ENCODE peak calls at places on chromosomes 11 and 22, in five cellular contexts. One of them, this sample, is unnamed.

GRCh38 chr11:95119361-95120060 is 29.9 kb downstream of the ENDOD1 start:
- DNase-seq in tibial artery: no peak
- DNase-seq in Kasumi-1: no peak
- DNase-seq in stimulated activated CD8-positive, alpha-beta memory T cell treated with anti-CD3 and anti-CD28 coated beads, Interleukin-15, amount 100 ng/mL, for 4 hours: no peak
- DNase-seq in LHCN-M2: peak
- DNase-seq in this sample: no peak

GRCh38 chr11:95517453-95517852 is 272.1 kb downstream of the FAM76B start:
- DNase-seq in LHCN-M2: no peak
- DNase-seq in tibial artery: no peak
- DNase-seq in stimulated activated CD8-positive, alpha-beta memory T cell treated with anti-CD3 and anti-CD28 coated beads, Interleukin-15, amount 100 ng/mL, for 4 hours: no peak
- DNase-seq in Kasumi-1: no peak
- DNase-seq in this sample: no peak

GRCh38 chr11:75380716-75381420 is 18.4 kb upstream of the RPS3 start:
- DNase-seq in Kasumi-1: peak
- DNase-seq in tibial artery: no peak
- DNase-seq in stimulated activated CD8-positive, alpha-beta memory T cell treated with anti-CD3 and anti-CD28 coated beads, Interleukin-15, amount 100 ng/mL, for 4 hours: no peak
- DNase-seq in LHCN-M2: peak
- DNase-seq in this sample: no peak

GRCh38 chr11:32706985-32707736 is 87.3 kb downstream of the CCDC73 start:
- DNase-seq in stimulated activated CD8-positive, alpha-beta memory T cell treated with anti-CD3 and anti-CD28 coated beads, Interleukin-15, amount 100 ng/mL, for 4 hours: no peak
- DNase-seq in tibial artery: no peak
- DNase-seq in LHCN-M2: peak
- DNase-seq in Kasumi-1: peak
- DNase-seq in this sample: no peak

GRCh38 chr11:44172966-44173365 is 77.5 kb downstream of the EXT2 start:
- DNase-seq in stimulated activated CD8-positive, alpha-beta memory T cell treated with anti-CD3 and anti-CD28 coated beads, Interleukin-15, amount 100 ng/mL, for 4 hours: no peak
- DNase-seq in Kasumi-1: no peak
- DNase-seq in tibial artery: no peak
- DNase-seq in LHCN-M2: no peak
- DNase-seq in this sample: no peak

GRCh38 chr11:132718711-132719641 is 813.3 kb downstream of the OPCML start:
- DNase-seq in tibial artery: no peak
- DNase-seq in stimulated activated CD8-positive, alpha-beta memory T cell treated with anti-CD3 and anti-CD28 coated beads, Interleukin-15, amount 100 ng/mL, for 4 hours: peak
- DNase-seq in Kasumi-1: no peak
- DNase-seq in LHCN-M2: no peak
- DNase-seq in this sample: no peak

GRCh38 chr22:42273855-42274451 is 3.5 kb upstream of the TCF20 start:
- DNase-seq in stimulated activated CD8-positive, alpha-beta memory T cell treated with anti-CD3 and anti-CD28 coated beads, Interleukin-15, amount 100 ng/mL, for 4 hours: no peak
- DNase-seq in Kasumi-1: no peak
- DNase-seq in LHCN-M2: no peak
- DNase-seq in tibial artery: no peak
- DNase-seq in this sample: peak

GRCh38 chr11:554428-554823 is 6.1 kb downstream of the LMNTD2 start:
- DNase-seq in stimulated activated CD8-positive, alpha-beta memory T cell treated with anti-CD3 and anti-CD28 coated beads, Interleukin-15, amount 100 ng/mL, for 4 hours: no peak
- DNase-seq in LHCN-M2: no peak
- DNase-seq in Kasumi-1: no peak
- DNase-seq in tibial artery: no peak
- DNase-seq in this sample: no peak

GRCh38 chr11:58719406-58720117 is 12.2 kb downstream of the GLYAT start:
- DNase-seq in LHCN-M2: no peak
- DNase-seq in tibial artery: no peak
- DNase-seq in stimulated activated CD8-positive, alpha-beta memory T cell treated with anti-CD3 and anti-CD28 coated beads, Interleukin-15, amount 100 ng/mL, for 4 hours: no peak
- DNase-seq in Kasumi-1: no peak
- DNase-seq in this sample: no peak

GRCh38 chr11:6962141-6962540 is 35.9 kb downstream of the ZNF215 start:
- DNase-seq in tibial artery: no peak
- DNase-seq in LHCN-M2: no peak
- DNase-seq in stimulated activated CD8-positive, alpha-beta memory T cell treated with anti-CD3 and anti-CD28 coated beads, Interleukin-15, amount 100 ng/mL, for 4 hours: no peak
- DNase-seq in Kasumi-1: no peak
- DNase-seq in this sample: no peak

GRCh38 chr11:71294846-71295600 is 42.6 kb upstream of the SHANK2 start:
- DNase-seq in LHCN-M2: no peak
- DNase-seq in Kasumi-1: no peak
- DNase-seq in tibial artery: peak
- DNase-seq in stimulated activated CD8-positive, alpha-beta memory T cell treated with anti-CD3 and anti-CD28 coated beads, Interleukin-15, amount 100 ng/mL, for 4 hours: no peak
- DNase-seq in this sample: no peak

GRCh38 chr22:39920134-39920743 is 19.4 kb downstream of the GRAP2 start:
- DNase-seq in LHCN-M2: no peak
- DNase-seq in stimulated activated CD8-positive, alpha-beta memory T cell treated with anti-CD3 and anti-CD28 coated beads, Interleukin-15, amount 100 ng/mL, for 4 hours: peak
- DNase-seq in Kasumi-1: no peak
- DNase-seq in tibial artery: no peak
- DNase-seq in this sample: no peak

GRCh38 chr11:82195251-82195650 is 538.4 kb downstream of the FAM181B start:
- DNase-seq in tibial artery: no peak
- DNase-seq in stimulated activated CD8-positive, alpha-beta memory T cell treated with anti-CD3 and anti-CD28 coated beads, Interleukin-15, amount 100 ng/mL, for 4 hours: no peak
- DNase-seq in LHCN-M2: no peak
- DNase-seq in Kasumi-1: no peak
- DNase-seq in this sample: no peak

GRCh38 chr22:32342977-32343376 is 14.7 kb upstream of the RFPL3 start:
- DNase-seq in LHCN-M2: no peak
- DNase-seq in Kasumi-1: no peak
- DNase-seq in stimulated activated CD8-positive, alpha-beta memory T cell treated with anti-CD3 and anti-CD28 coated beads, Interleukin-15, amount 100 ng/mL, for 4 hours: no peak
- DNase-seq in tibial artery: no peak
- DNase-seq in this sample: no peak

GRCh38 chr11:134207538-134208239 is 16.1 kb downstream of the NCAPD3 start:
- DNase-seq in Kasumi-1: peak
- DNase-seq in tibial artery: no peak
- DNase-seq in stimulated activated CD8-positive, alpha-beta memory T cell treated with anti-CD3 and anti-CD28 coated beads, Interleukin-15, amount 100 ng/mL, for 4 hours: peak
- DNase-seq in LHCN-M2: peak
- DNase-seq in this sample: peak

GRCh38 chr22:47064016-47064415 is 301.6 kb downstream of the TBC1D22A start:
- DNase-seq in tibial artery: peak
- DNase-seq in Kasumi-1: no peak
- DNase-seq in LHCN-M2: no peak
- DNase-seq in stimulated activated CD8-positive, alpha-beta memory T cell treated with anti-CD3 and anti-CD28 coated beads, Interleukin-15, amount 100 ng/mL, for 4 hours: no peak
- DNase-seq in this sample: no peak

GRCh38 chr22:43151251-43152000 is at the start of gene TSPO:
- DNase-seq in tibial artery: peak
- DNase-seq in LHCN-M2: peak
- DNase-seq in stimulated activated CD8-positive, alpha-beta memory T cell treated with anti-CD3 and anti-CD28 coated beads, Interleukin-15, amount 100 ng/mL, for 4 hours: peak
- DNase-seq in Kasumi-1: no peak
- DNase-seq in this sample: peak

GRCh38 chr11:118892515-118892914 is 8.8 kb downstream of the CXCR5 start:
- DNase-seq in Kasumi-1: no peak
- DNase-seq in tibial artery: no peak
- DNase-seq in stimulated activated CD8-positive, alpha-beta memory T cell treated with anti-CD3 and anti-CD28 coated beads, Interleukin-15, amount 100 ng/mL, for 4 hours: no peak
- DNase-seq in LHCN-M2: no peak
- DNase-seq in this sample: no peak

GRCh38 chr22:22397292-22397870 is 111.2 kb downstream of the ZNF280B start:
- DNase-seq in Kasumi-1: no peak
- DNase-seq in tibial artery: no peak
- DNase-seq in stimulated activated CD8-positive, alpha-beta memory T cell treated with anti-CD3 and anti-CD28 coated beads, Interleukin-15, amount 100 ng/mL, for 4 hours: no peak
- DNase-seq in LHCN-M2: peak
- DNase-seq in this sample: peak

GRCh38 chr11:20672575-20672974 is 3.2 kb downstream of the NELL1 start:
- DNase-seq in LHCN-M2: no peak
- DNase-seq in Kasumi-1: peak
- DNase-seq in stimulated activated CD8-positive, alpha-beta memory T cell treated with anti-CD3 and anti-CD28 coated beads, Interleukin-15, amount 100 ng/mL, for 4 hours: no peak
- DNase-seq in tibial artery: no peak
- DNase-seq in this sample: no peak

GRCh38 chr11:6362185-6362867 is 27.9 kb upstream of the SMPD1 start:
- DNase-seq in LHCN-M2: no peak
- DNase-seq in stimulated activated CD8-positive, alpha-beta memory T cell treated with anti-CD3 and anti-CD28 coated beads, Interleukin-15, amount 100 ng/mL, for 4 hours: no peak
- DNase-seq in tibial artery: peak
- DNase-seq in Kasumi-1: no peak
- DNase-seq in this sample: no peak

GRCh38 chr22:32852346-32853251 is 51.1 kb downstream of the TIMP3 start:
- DNase-seq in LHCN-M2: no peak
- DNase-seq in stimulated activated CD8-positive, alpha-beta memory T cell treated with anti-CD3 and anti-CD28 coated beads, Interleukin-15, amount 100 ng/mL, for 4 hours: no peak
- DNase-seq in Kasumi-1: no peak
- DNase-seq in tibial artery: peak
- DNase-seq in this sample: no peak

GRCh38 chr22:29751139-29751538 is 15.7 kb downstream of the ZMAT5 start:
- DNase-seq in stimulated activated CD8-positive, alpha-beta memory T cell treated with anti-CD3 and anti-CD28 coated beads, Interleukin-15, amount 100 ng/mL, for 4 hours: no peak
- DNase-seq in Kasumi-1: peak
- DNase-seq in LHCN-M2: no peak
- DNase-seq in tibial artery: no peak
- DNase-seq in this sample: no peak

GRCh38 chr22:35349704-35350538 is 31.0 kb upstream of the HMOX1 start:
- DNase-seq in stimulated activated CD8-positive, alpha-beta memory T cell treated with anti-CD3 and anti-CD28 coated beads, Interleukin-15, amount 100 ng/mL, for 4 hours: no peak
- DNase-seq in Kasumi-1: peak
- DNase-seq in tibial artery: no peak
- DNase-seq in LHCN-M2: no peak
- DNase-seq in this sample: peak

GRCh38 chr11:76783294-76783900 is at the start of gene TSKU:
- DNase-seq in tibial artery: no peak
- DNase-seq in LHCN-M2: peak
- DNase-seq in stimulated activated CD8-positive, alpha-beta memory T cell treated with anti-CD3 and anti-CD28 coated beads, Interleukin-15, amount 100 ng/mL, for 4 hours: no peak
- DNase-seq in Kasumi-1: no peak
- DNase-seq in this sample: no peak

GRCh38 chr11:125649465-125650166 is 24.7 kb downstream of the CHEK1 start:
- DNase-seq in stimulated activated CD8-positive, alpha-beta memory T cell treated with anti-CD3 and anti-CD28 coated beads, Interleukin-15, amount 100 ng/mL, for 4 hours: no peak
- DNase-seq in Kasumi-1: no peak
- DNase-seq in tibial artery: no peak
- DNase-seq in LHCN-M2: no peak
- DNase-seq in this sample: no peak

GRCh38 chr11:86183694-86184093 is 60.9 kb upstream of the EED start:
- DNase-seq in LHCN-M2: peak
- DNase-seq in Kasumi-1: no peak
- DNase-seq in tibial artery: no peak
- DNase-seq in stimulated activated CD8-positive, alpha-beta memory T cell treated with anti-CD3 and anti-CD28 coated beads, Interleukin-15, amount 100 ng/mL, for 4 hours: no peak
- DNase-seq in this sample: no peak

GRCh38 chr11:69670158-69670845 is 4.9 kb downstream of the LTO1 start:
- DNase-seq in LHCN-M2: peak
- DNase-seq in Kasumi-1: peak
- DNase-seq in tibial artery: peak
- DNase-seq in stimulated activated CD8-positive, alpha-beta memory T cell treated with anti-CD3 and anti-CD28 coated beads, Interleukin-15, amount 100 ng/mL, for 4 hours: no peak
- DNase-seq in this sample: peak

GRCh38 chr11:72251614-72252013 is 7.6 kb upstream of the PHOX2A start:
- DNase-seq in tibial artery: no peak
- DNase-seq in LHCN-M2: no peak
- DNase-seq in stimulated activated CD8-positive, alpha-beta memory T cell treated with anti-CD3 and anti-CD28 coated beads, Interleukin-15, amount 100 ng/mL, for 4 hours: no peak
- DNase-seq in Kasumi-1: no peak
- DNase-seq in this sample: no peak

GRCh38 chr11:96033569-96033968 is 109.7 kb upstream of the MTMR2 start:
- DNase-seq in Kasumi-1: no peak
- DNase-seq in LHCN-M2: no peak
- DNase-seq in stimulated activated CD8-positive, alpha-beta memory T cell treated with anti-CD3 and anti-CD28 coated beads, Interleukin-15, amount 100 ng/mL, for 4 hours: no peak
- DNase-seq in tibial artery: no peak
- DNase-seq in this sample: no peak

GRCh38 chr11:109629734-109630133 is 207.7 kb downstream of the C11orf87 start:
- DNase-seq in tibial artery: no peak
- DNase-seq in LHCN-M2: no peak
- DNase-seq in Kasumi-1: no peak
- DNase-seq in stimulated activated CD8-positive, alpha-beta memory T cell treated with anti-CD3 and anti-CD28 coated beads, Interleukin-15, amount 100 ng/mL, for 4 hours: no peak
- DNase-seq in this sample: no peak

GRCh38 chr11:12150831-12151382 is 40.5 kb downstream of the MICAL2 start:
- DNase-seq in Kasumi-1: no peak
- DNase-seq in stimulated activated CD8-positive, alpha-beta memory T cell treated with anti-CD3 and anti-CD28 coated beads, Interleukin-15, amount 100 ng/mL, for 4 hours: no peak
- DNase-seq in LHCN-M2: no peak
- DNase-seq in tibial artery: no peak
- DNase-seq in this sample: no peak

GRCh38 chr11:108369064-108369463 is 98.3 kb downstream of the C11orf65 start:
- DNase-seq in LHCN-M2: no peak
- DNase-seq in Kasumi-1: no peak
- DNase-seq in tibial artery: no peak
- DNase-seq in stimulated activated CD8-positive, alpha-beta memory T cell treated with anti-CD3 and anti-CD28 coated beads, Interleukin-15, amount 100 ng/mL, for 4 hours: no peak
- DNase-seq in this sample: no peak

GRCh38 chr11:20274031-20274430 is 89.5 kb upstream of the HTATIP2 start:
- DNase-seq in Kasumi-1: no peak
- DNase-seq in tibial artery: no peak
- DNase-seq in stimulated activated CD8-positive, alpha-beta memory T cell treated with anti-CD3 and anti-CD28 coated beads, Interleukin-15, amount 100 ng/mL, for 4 hours: no peak
- DNase-seq in LHCN-M2: no peak
- DNase-seq in this sample: no peak

GRCh38 chr11:120182790-120183491 is 27.9 kb upstream of the OAF start:
- DNase-seq in LHCN-M2: peak
- DNase-seq in Kasumi-1: peak
- DNase-seq in stimulated activated CD8-positive, alpha-beta memory T cell treated with anti-CD3 and anti-CD28 coated beads, Interleukin-15, amount 100 ng/mL, for 4 hours: no peak
- DNase-seq in tibial artery: peak
- DNase-seq in this sample: peak

GRCh38 chr11:116928845-116929244 is 91.4 kb upstream of the APOA1 start:
- DNase-seq in tibial artery: no peak
- DNase-seq in Kasumi-1: no peak
- DNase-seq in stimulated activated CD8-positive, alpha-beta memory T cell treated with anti-CD3 and anti-CD28 coated beads, Interleukin-15, amount 100 ng/mL, for 4 hours: no peak
- DNase-seq in LHCN-M2: no peak
- DNase-seq in this sample: no peak